ENCODE peak calls at places on chromosomes 2 and 18, in ten cellular contexts. I, X, O, Q, W, F, M, H, V and T are unnamed samples.

GRCh38 chr2:42055573-42056514 is 8.0 kb downstream of the PKDCC start:
- DNase-seq in O (no peak), F (no peak), H (no peak), V (no peak), I (no peak), M (no peak), Q (no peak), W (no peak), X (peak; percentile 89), T (no peak)

GRCh38 chr18:68596016-68596415 is 118.9 kb downstream of the TMX3 start:
- DNase-seq in Q (no peak), W (no peak), V (no peak), I (no peak), M (no peak), O (no peak), X (no peak), H (no peak), F (no peak), T (no peak)

GRCh38 chr18:9854801-9855676 is 30.7 kb upstream of the TXNDC2 start:
- DNase-seq in X (peak; percentile 87), V (no peak), F (no peak), O (no peak), H (no peak), Q (peak; percentile 64), W (no peak), M (no peak), I (no peak), T (no peak)

GRCh38 chr2:179240481-179241451 is 23.9 kb downstream of the SESTD1 start:
- DNase-seq in I (no peak), O (no peak), M (no peak), V (no peak), W (no peak), F (no peak), X (no peak), H (no peak), Q (no peak), T (no peak)

GRCh38 chr2:145593991-145594702 is 1074.2 kb upstream of the ZEB2 start:
- DNase-seq in I (no peak), X (no peak), V (no peak), H (no peak), Q (peak; percentile 85), O (no peak), F (no peak), M (no peak), W (no peak), T (no peak)

GRCh38 chr2:109020217-109020637 is 31.2 kb upstream of the EDAR start:
- DNase-seq in V (no peak), Q (peak; percentile 46), O (no peak), W (no peak), F (no peak), I (no peak), X (no peak), M (no peak), H (no peak), T (no peak)

GRCh38 chr18:43539862-43540261 is 262.6 kb upstream of the SYT4 start:
- DNase-seq in F (no peak), H (no peak), V (no peak), O (no peak), W (no peak), M (no peak), I (no peak), Q (no peak), X (no peak), T (no peak)

GRCh38 chr2:55609931-55610578 is 7.4 kb downstream of the PPP4R3B start:
- DNase-seq in X (no peak), H (no peak), Q (no peak), W (no peak), V (no peak), F (no peak), I (no peak), M (no peak), O (no peak), T (no peak)

GRCh38 chr2:5021148-5021547 is 671.0 kb upstream of the SOX11 start:
- DNase-seq in V (no peak), H (no peak), M (no peak), F (no peak), O (no peak), Q (no peak), I (no peak), W (no peak), X (no peak), T (no peak)

GRCh38 chr2:68225119-68225632 is 27.2 kb downstream of the PPP3R1 start:
- DNase-seq in I (no peak), X (no peak), Q (no peak), O (no peak), F (peak; percentile 30), W (no peak), M (no peak), V (peak; percentile 28), H (no peak), T (no peak)

GRCh38 chr2:160418853-160419252 is 74.8 kb downstream of the RBMS1 start:
- DNase-seq in I (no peak), X (no peak), F (no peak), Q (no peak), W (no peak), M (no peak), O (no peak), V (no peak), H (no peak), T (no peak)

GRCh38 chr2:216688731-216689360 is 6.5 kb downstream of the IGFBP5 start:
- DNase-seq in W (no peak), V (no peak), F (no peak), X (peak; percentile 92), H (peak; percentile 76), I (no peak), O (no peak), M (no peak), Q (no peak), T (no peak)

GRCh38 chr2:41722668-41723369 is 325.0 kb upstream of the PKDCC start:
- DNase-seq in F (no peak), O (no peak), M (no peak), V (no peak), I (no peak), H (no peak), X (no peak), W (no peak), Q (peak; percentile 78), T (no peak)

GRCh38 chr2:238886453-238887094 is 38.7 kb downstream of the TWIST2 start:
- DNase-seq in F (no peak), Q (no peak), I (no peak), X (peak; percentile 38), W (no peak), O (no peak), V (no peak), H (no peak), M (no peak), T (peak; percentile 20)

GRCh38 chr2:234533631-234534030 is 36.8 kb upstream of the ARL4C start:
- DNase-seq in O (no peak), V (no peak), F (no peak), W (no peak), X (no peak), H (no peak), Q (no peak), I (peak; percentile 35), M (no peak), T (no peak)

GRCh38 chr18:778194-779007 is 33.6 kb downstream of the YES1 start:
- DNase-seq in I (no peak), F (no peak), Q (peak; percentile 45), M (no peak), O (no peak), W (no peak), X (no peak), V (no peak), H (no peak), T (no peak)

GRCh38 chr18:54766631-54767030 is 61.6 kb upstream of the RAB27B start:
- DNase-seq in I (no peak), O (no peak), Q (peak; percentile 7), H (no peak), W (no peak), X (no peak), M (no peak), V (no peak), F (no peak), T (no peak)

GRCh38 chr2:38178142-38178541 is 102.2 kb upstream of the CYP1B1 start:
- DNase-seq in H (peak; percentile 63), O (no peak), F (no peak), X (peak; percentile 70), Q (peak; percentile 80), V (no peak), M (peak; percentile 67), I (no peak), W (no peak), T (no peak)

GRCh38 chr2:11160256-11160655 is 5.0 kb downstream of the SLC66A3 start:
- DNase-seq in Q (no peak), W (no peak), F (no peak), M (no peak), O (no peak), I (no peak), H (no peak), V (no peak), X (no peak), T (no peak)

GRCh38 chr18:10526211-10526949 is 553 bp downstream of the NAPG start:
- DNase-seq in O (no peak), I (no peak), H (peak; percentile 78), W (peak; percentile 52), F (no peak), V (peak; percentile 72), X (peak; percentile 81), M (peak; percentile 82), Q (no peak), T (no peak)

GRCh38 chr2:110674620-110675555 is 3.0 kb downstream of the BUB1 start:
- DNase-seq in W (peak; percentile 27), Q (peak; percentile 48), I (no peak), V (peak; percentile 61), O (no peak), F (peak; percentile 47), M (no peak), X (no peak), H (no peak), T (no peak)

GRCh38 chr2:190683802-190684201 is 34.9 kb downstream of the NAB1 start:
- DNase-seq in W (no peak), V (no peak), O (no peak), I (no peak), M (no peak), Q (peak; percentile 59), H (no peak), X (no peak), F (no peak), T (no peak)

GRCh38 chr2:139080244-139080643 is 300.1 kb upstream of the NXPH2 start:
- DNase-seq in O (no peak), V (no peak), I (no peak), F (no peak), Q (peak; percentile 23), X (no peak), M (no peak), H (no peak), W (no peak), T (no peak)